ENCODE peak calls at places on chromosomes 2 and 18, in four cellular contexts. One of them, this sample, is unnamed.

GRCh38 chr2:61018319-61018750 is 280 bp upstream of the PUS10 start:
- DNase-seq in endothelial cell of umbilical vein: no peak
- DNase-seq in HCT116: no peak
- DNase-seq in tibial nerve: no peak
- DNase-seq in this sample: no peak

GRCh38 chr2:109144271-109144670 is 15.3 kb downstream of the SH3RF3 start:
- DNase-seq in endothelial cell of umbilical vein: no peak
- DNase-seq in HCT116: no peak
- DNase-seq in tibial nerve: no peak
- DNase-seq in this sample: no peak

GRCh38 chr2:195318440-195319111 is 338.4 kb upstream of the SLC39A10 start:
- DNase-seq in endothelial cell of umbilical vein: peak
- DNase-seq in HCT116: peak
- DNase-seq in tibial nerve: no peak
- DNase-seq in this sample: no peak

GRCh38 chr2:20914087-20914486 is 91.2 kb upstream of the LDAH start:
- DNase-seq in endothelial cell of umbilical vein: no peak
- DNase-seq in HCT116: no peak
- DNase-seq in tibial nerve: no peak
- DNase-seq in this sample: no peak

GRCh38 chr2:179850188-179850587 is 11.2 kb downstream of the ZNF385B start:
- DNase-seq in endothelial cell of umbilical vein: no peak
- DNase-seq in HCT116: no peak
- DNase-seq in tibial nerve: no peak
- DNase-seq in this sample: no peak

GRCh38 chr2:119727493-119727892 is 32.2 kb upstream of the PTPN4 start:
- DNase-seq in endothelial cell of umbilical vein: no peak
- DNase-seq in HCT116: no peak
- DNase-seq in tibial nerve: no peak
- DNase-seq in this sample: no peak

GRCh38 chr2:211944572-211944971 is 594.0 kb downstream of the ERBB4 start:
- DNase-seq in endothelial cell of umbilical vein: no peak
- DNase-seq in HCT116: peak
- DNase-seq in tibial nerve: no peak
- DNase-seq in this sample: no peak

GRCh38 chr2:216830346-216830745 is 29.5 kb downstream of the TNP1 start:
- DNase-seq in endothelial cell of umbilical vein: no peak
- DNase-seq in HCT116: no peak
- DNase-seq in tibial nerve: no peak
- DNase-seq in this sample: no peak

GRCh38 chr2:18378020-18378653 is 182.3 kb downstream of the RDH14 start:
- DNase-seq in endothelial cell of umbilical vein: peak
- DNase-seq in HCT116: peak
- DNase-seq in tibial nerve: no peak
- DNase-seq in this sample: no peak

GRCh38 chr18:37565985-37566478 is 434 bp upstream of the CELF4 start:
- DNase-seq in endothelial cell of umbilical vein: no peak
- DNase-seq in HCT116: no peak
- DNase-seq in tibial nerve: no peak
- DNase-seq in this sample: no peak

GRCh38 chr2:119544075-119545031 is at the start of gene CFAP221:
- DNase-seq in endothelial cell of umbilical vein: peak
- DNase-seq in HCT116: peak
- DNase-seq in tibial nerve: no peak
- DNase-seq in this sample: peak

GRCh38 chr2:216654528-216655052 is 21.4 kb downstream of the IGFBP2 start:
- DNase-seq in endothelial cell of umbilical vein: no peak
- DNase-seq in HCT116: no peak
- DNase-seq in tibial nerve: no peak
- DNase-seq in this sample: no peak

GRCh38 chr2:98730053-98730850 is 680 bp downstream of the MGAT4A start:
- DNase-seq in endothelial cell of umbilical vein: peak
- DNase-seq in HCT116: no peak
- DNase-seq in tibial nerve: peak
- DNase-seq in this sample: peak

GRCh38 chr18:77058186-77058847 is 74.3 kb downstream of the MBP start:
- DNase-seq in endothelial cell of umbilical vein: no peak
- DNase-seq in HCT116: no peak
- DNase-seq in tibial nerve: peak
- DNase-seq in this sample: no peak

GRCh38 chr2:65062843-65063242 is 6.6 kb downstream of the CEP68 start:
- DNase-seq in endothelial cell of umbilical vein: no peak
- DNase-seq in HCT116: no peak
- DNase-seq in tibial nerve: no peak
- DNase-seq in this sample: no peak

GRCh38 chr2:178205853-178206516 is 11.7 kb downstream of the OSBPL6 start:
- DNase-seq in endothelial cell of umbilical vein: no peak
- DNase-seq in HCT116: no peak
- DNase-seq in tibial nerve: no peak
- DNase-seq in this sample: no peak

GRCh38 chr2:24009680-24010476 is at the start of gene MFSD2B:
- DNase-seq in endothelial cell of umbilical vein: no peak
- DNase-seq in HCT116: no peak
- DNase-seq in tibial nerve: no peak
- DNase-seq in this sample: peak

GRCh38 chr2:47031909-47032668 is 116.5 kb upstream of the MCFD2 start:
- DNase-seq in endothelial cell of umbilical vein: no peak
- DNase-seq in HCT116: no peak
- DNase-seq in tibial nerve: no peak
- DNase-seq in this sample: no peak

GRCh38 chr2:154588838-154589237 is 109.7 kb upstream of the KCNJ3 start:
- DNase-seq in endothelial cell of umbilical vein: no peak
- DNase-seq in HCT116: no peak
- DNase-seq in tibial nerve: no peak
- DNase-seq in this sample: no peak

GRCh38 chr18:48629730-48630324 is 91.0 kb downstream of the CTIF start:
- DNase-seq in endothelial cell of umbilical vein: peak
- DNase-seq in HCT116: peak
- DNase-seq in tibial nerve: no peak
- DNase-seq in this sample: no peak

GRCh38 chr2:40384714-40385113 is 67.2 kb downstream of the SLC8A1 start:
- DNase-seq in endothelial cell of umbilical vein: no peak
- DNase-seq in HCT116: no peak
- DNase-seq in tibial nerve: no peak
- DNase-seq in this sample: no peak

GRCh38 chr2:101273045-101273444 is 20.4 kb downstream of the CNOT11 start:
- DNase-seq in endothelial cell of umbilical vein: no peak
- DNase-seq in HCT116: no peak
- DNase-seq in tibial nerve: no peak
- DNase-seq in this sample: no peak

GRCh38 chr2:239874636-239875356 is 150.3 kb downstream of the NDUFA10 start:
- DNase-seq in endothelial cell of umbilical vein: no peak
- DNase-seq in HCT116: no peak
- DNase-seq in tibial nerve: no peak
- DNase-seq in this sample: no peak

GRCh38 chr2:44361330-44362206 is at the start of the genes CAMKMT and PREPL:
- DNase-seq in endothelial cell of umbilical vein: peak
- DNase-seq in HCT116: peak
- DNase-seq in tibial nerve: peak
- DNase-seq in this sample: peak
- TF ChIP-seq CTCF in endothelial cell of umbilical vein: no peak
- TF ChIP-seq CTCF in HCT116: no peak
- TF ChIP-seq CTCF in tibial nerve: no peak
- TF ChIP-seq CTCF in this sample: no peak

GRCh38 chr2:120960994-120961393 is 225.3 kb downstream of the GLI2 start:
- DNase-seq in endothelial cell of umbilical vein: no peak
- DNase-seq in HCT116: no peak
- DNase-seq in tibial nerve: no peak
- DNase-seq in this sample: no peak

GRCh38 chr2:120957905-120958304 is 222.2 kb downstream of the GLI2 start:
- DNase-seq in endothelial cell of umbilical vein: no peak
- DNase-seq in HCT116: no peak
- DNase-seq in tibial nerve: no peak
- DNase-seq in this sample: no peak

GRCh38 chr2:120961396-120961795 is 225.7 kb downstream of the GLI2 start:
- DNase-seq in endothelial cell of umbilical vein: no peak
- DNase-seq in HCT116: no peak
- DNase-seq in tibial nerve: no peak
- DNase-seq in this sample: no peak

GRCh38 chr2:120958623-120959366 is 223.1 kb downstream of the GLI2 start:
- DNase-seq in endothelial cell of umbilical vein: no peak
- DNase-seq in HCT116: no peak
- DNase-seq in tibial nerve: no peak
- DNase-seq in this sample: no peak

GRCh38 chr2:120959426-120959825 is 223.8 kb downstream of the GLI2 start:
- DNase-seq in endothelial cell of umbilical vein: no peak
- DNase-seq in HCT116: no peak
- DNase-seq in tibial nerve: no peak
- DNase-seq in this sample: peak
- TF ChIP-seq POLR2A in endothelial cell of umbilical vein: no peak
- TF ChIP-seq POLR2A in HCT116: no peak
- TF ChIP-seq POLR2A in tibial nerve: no peak
- TF ChIP-seq POLR2A in this sample: no peak

DNA sequence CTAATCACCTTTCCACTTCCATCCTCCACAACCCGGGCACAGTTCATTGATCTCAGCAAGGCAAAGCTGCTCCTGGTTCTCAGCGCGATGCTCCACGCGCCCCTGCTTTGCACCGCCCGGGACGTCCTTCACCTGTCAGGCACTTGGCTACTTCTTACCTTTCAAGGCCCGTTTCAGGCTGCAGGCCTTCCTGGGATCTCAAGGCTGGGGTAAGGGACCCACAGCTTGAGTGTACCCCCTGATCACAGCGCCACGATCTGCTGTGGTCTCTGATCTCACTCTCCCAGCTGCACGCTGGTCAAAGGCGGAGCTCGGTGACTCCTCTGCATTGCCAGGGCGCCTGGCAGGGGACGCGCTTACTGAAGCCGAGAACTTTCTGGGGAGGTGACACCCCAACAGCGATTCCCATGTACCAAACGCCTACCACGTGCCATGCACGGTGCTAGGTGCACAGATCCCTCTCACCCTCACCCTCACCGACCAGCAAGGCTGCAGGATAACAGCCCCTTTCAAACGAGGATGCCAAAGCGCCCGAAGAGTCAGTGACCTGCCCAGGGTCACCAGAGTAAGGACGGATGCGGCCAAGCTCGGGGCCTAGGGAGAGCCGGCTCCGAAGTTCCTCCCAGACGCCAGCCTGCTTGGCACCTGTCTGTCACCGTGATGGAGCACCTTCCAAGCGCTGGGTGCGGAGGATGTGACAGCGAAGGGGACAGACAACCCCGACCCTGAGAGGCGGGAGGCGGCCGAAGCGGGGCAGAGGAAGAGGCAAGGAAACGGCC is 818 bp downstream of the ITGB1BP1 start:
- DNase-seq in endothelial cell of umbilical vein: peak
- DNase-seq in HCT116: peak
- DNase-seq in tibial nerve: no peak
- DNase-seq in this sample: peak
- TF ChIP-seq CTCF in endothelial cell of umbilical vein: no peak
- TF ChIP-seq CTCF in HCT116: no peak
- TF ChIP-seq CTCF in tibial nerve: no peak
- TF ChIP-seq CTCF in this sample: no peak

GRCh38 chr18:46262856-46263255 is 158.7 kb downstream of the HAUS1 start:
- DNase-seq in endothelial cell of umbilical vein: no peak
- DNase-seq in HCT116: no peak
- DNase-seq in tibial nerve: no peak
- DNase-seq in this sample: no peak

GRCh38 chr18:46261799-46262198 is 157.6 kb downstream of the HAUS1 start:
- DNase-seq in endothelial cell of umbilical vein: no peak
- DNase-seq in HCT116: no peak
- DNase-seq in tibial nerve: no peak
- DNase-seq in this sample: no peak

GRCh38 chr18:46260016-46260878 is 156.1 kb downstream of the HAUS1 start:
- DNase-seq in endothelial cell of umbilical vein: no peak
- DNase-seq in HCT116: no peak
- DNase-seq in tibial nerve: no peak
- DNase-seq in this sample: no peak

GRCh38 chr18:46264255-46264654 is 160.1 kb downstream of the HAUS1 start:
- DNase-seq in endothelial cell of umbilical vein: peak
- DNase-seq in HCT116: peak
- DNase-seq in tibial nerve: no peak
- DNase-seq in this sample: no peak

DNA sequence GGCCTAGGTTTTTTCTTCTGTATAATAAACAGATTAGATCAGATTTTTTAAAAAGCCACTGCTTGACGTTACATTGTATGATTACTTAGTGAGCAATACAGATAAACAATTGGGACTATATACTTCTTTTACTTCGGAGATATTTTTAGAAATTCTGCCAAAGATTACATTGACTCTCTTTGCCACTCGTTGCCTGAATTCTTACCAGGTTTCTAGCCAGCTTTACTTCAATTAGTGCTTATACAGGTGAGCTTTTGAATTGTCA is 156.6 kb downstream of the HAUS1 start:
- DNase-seq in endothelial cell of umbilical vein: no peak
- DNase-seq in HCT116: no peak
- DNase-seq in tibial nerve: no peak
- DNase-seq in this sample: no peak
- TF ChIP-seq POLR2A in endothelial cell of umbilical vein: no peak
- TF ChIP-seq POLR2A in HCT116: no peak
- TF ChIP-seq POLR2A in tibial nerve: no peak
- TF ChIP-seq POLR2A in this sample: no peak